ENCODE peak calls at places on chromosomes 3 and 15, in seven cellular contexts. Q, L, N, W, X, U and H are unnamed samples. For H3K4me1, the result is how much of the 10 kb centered on the place peaks cover.

GRCh38 chr3:64909757-64910475 is 222.1 kb upstream of the ADAMTS9 start:
- DNase-seq in L (no peak), N (no peak), U (no peak), W (no peak), Q (no peak), X (no peak), H (no peak)

GRCh38 chr3:154242766-154243165 is 81.5 kb downstream of the DHX36 start:
- DNase-seq in Q (no peak), N (no peak), X (no peak), U (no peak), L (no peak), W (no peak), H (no peak)

GRCh38 chr3:48413611-48414010 is 16.3 kb downstream of the PLXNB1 start:
- DNase-seq in U (no peak), Q (no peak), X (peak), N (no peak), L (peak), W (no peak), H (no peak)

GRCh38 chr15:67968564-67969440 is 85.3 kb upstream of the PIAS1 start:
- DNase-seq in L (no peak), U (no peak), Q (no peak), W (no peak), X (no peak), N (no peak), H (no peak)

GRCh38 chr3:128846501-128846900 is 32.9 kb upstream of the ACAD9 start:
- DNase-seq in N (no peak), L (no peak), X (no peak), W (no peak), U (no peak), Q (no peak), H (no peak)

GRCh38 chr3:4950351-4950784 is 28.9 kb upstream of the BHLHE40 start:
- DNase-seq in Q (no peak), N (no peak), X (peak), L (no peak), W (no peak), U (no peak), H (peak)

GRCh38 chr15:68310178-68310810 is 32.7 kb downstream of the FEM1B start:
- DNase-seq in N (no peak), U (peak), Q (no peak), W (peak), L (peak), X (no peak), H (peak)

GRCh38 chr3:9403463-9403862 is 6.0 kb downstream of the SETD5 start:
- DNase-seq in U (no peak), W (no peak), Q (no peak), L (no peak), X (no peak), N (no peak), H (no peak)

GRCh38 chr15:67177750-67178149 is 76.7 kb downstream of the AAGAB start:
- DNase-seq in L (no peak), U (no peak), N (no peak), X (no peak), Q (peak), W (no peak), H (peak)

GRCh38 chr15:58348095-58348812 is 83.5 kb upstream of the LIPC start:
- DNase-seq in L (no peak), Q (no peak), W (no peak), U (no peak), X (no peak), N (no peak), H (no peak)

GRCh38 chr3:156044634-156044975 is 75.8 kb upstream of the KCNAB1 start:
- DNase-seq in N (no peak), Q (no peak), U (no peak), X (no peak), L (no peak), W (no peak), H (no peak)

GRCh38 chr3:25724948-25725645 is 58.1 kb downstream of the NGLY1 start:
- DNase-seq in U (no peak), Q (no peak), N (no peak), X (no peak), W (no peak), L (no peak), H (no peak)

GRCh38 chr3:57820479-57820878 is 64.4 kb downstream of the SLMAP start:
- DNase-seq in W (no peak), U (no peak), Q (no peak), X (no peak), N (no peak), L (no peak), H (no peak)

GRCh38 chr3:57825116-57825515 is 69.0 kb downstream of the SLMAP start:
- DNase-seq in U (no peak), N (no peak), L (no peak), W (no peak), X (no peak), Q (no peak), H (no peak)

GRCh38 chr3:57818772-57819171 is 62.7 kb downstream of the SLMAP start:
- DNase-seq in U (no peak), L (no peak), W (no peak), Q (no peak), N (no peak), X (no peak), H (no peak)

GRCh38 chr3:57822686-57823085 is 66.6 kb downstream of the SLMAP start:
- DNase-seq in N (no peak), W (no peak), U (no peak), L (no peak), Q (no peak), X (no peak), H (no peak)

GRCh38 chr3:57821765-57822164 is 65.7 kb downstream of the SLMAP start:
- DNase-seq in N (no peak), L (no peak), X (no peak), U (no peak), Q (no peak), W (no peak), H (no peak)
- TF ChIP-seq CTCF in N (no peak), L (no peak), X (no peak), U (no peak), Q (no peak), W (no peak), H (no peak)

GRCh38 chr15:88725305-88726220 is 77.7 kb upstream of the ACAN start:
- DNase-seq in X (no peak), Q (no peak), U (no peak), L (no peak), N (no peak), W (no peak), H (no peak)
- H3K4me3 ChIP-seq in X (no peak), Q (no peak), U (no peak), L (no peak), N (no peak), W (no peak), H (no peak)

GRCh38 chr3:58059349-58060321 is 51.4 kb downstream of the FLNB start:
- DNase-seq in X (no peak), W (peak), Q (peak), U (no peak), L (no peak), N (no peak), H (no peak)
- H3K4me1 ChIP-seq in X (under half), W (under half), Q (under half), U (half or more), L (under half), N (under half), H (under half)

GRCh38 chr15:70669006-70669602 is 94.3 kb downstream of the UACA start:
- DNase-seq in X (no peak), Q (no peak), N (no peak), U (no peak), L (no peak), W (no peak), H (no peak)
- TF ChIP-seq CTCF in X (no peak), Q (no peak), N (no peak), U (no peak), L (no peak), W (no peak), H (no peak)

GRCh38 chr15:41919954-41920538 is 26.2 kb upstream of the SPTBN5 start:
- DNase-seq in Q (peak), N (no peak), W (no peak), L (no peak), X (no peak), U (no peak), H (no peak)

GRCh38 chr15:41917767-41918430 is 24.0 kb upstream of the SPTBN5 start:
- DNase-seq in W (peak), Q (peak), U (peak), X (peak), L (no peak), N (peak), H (no peak)

GRCh38 chr15:41919201-41919820 is 25.5 kb upstream of the SPTBN5 start:
- DNase-seq in U (no peak), N (no peak), Q (peak), W (no peak), L (peak), X (no peak), H (no peak)

GRCh38 chr15:41921167-41921566 is 27.3 kb upstream of the SPTBN5 start:
- DNase-seq in X (no peak), L (no peak), N (no peak), Q (peak), U (no peak), W (no peak), H (peak)

GRCh38 chr15:41918506-41919126 is 24.8 kb upstream of the SPTBN5 start:
- DNase-seq in U (no peak), Q (no peak), X (no peak), W (no peak), L (no peak), N (no peak), H (no peak)
- H3K4me3 ChIP-seq in U (no peak), Q (no peak), X (no peak), W (no peak), L (no peak), N (no peak), H (no peak)